ENCODE peak calls at places on chromosomes 13 and 19, in ten cellular contexts. E is Peyer's patch, J is IMR-90, A is adrenal gland, S is lower leg skin, Z is breast epithelium, G is stomach, K is upper lobe of left lung, N is heart left ventricle, F is tibial nerve. L is an unnamed sample.

GRCh38 chr13:29754486-29754806 is 96.0 kb downstream of the UBL3 start:
- DNase-seq in J (peak; percentile 61), F (no peak), E (no peak), A (no peak), K (no peak), G (no peak), S (no peak), Z (no peak), N (no peak), L (no peak)

GRCh38 chr19:48530044-48530720 is 18.5 kb upstream of the LMTK3 start:
- DNase-seq in F (no peak), J (no peak), K (no peak), E (no peak), N (no peak), Z (no peak), A (no peak), S (no peak), G (no peak), L (no peak)

GRCh38 chr19:17322854-17323253 is 11.8 kb downstream of the ANO8 start:
- DNase-seq in E (no peak), G (no peak), K (no peak), A (no peak), Z (no peak), F (no peak), N (no peak), S (no peak), J (no peak), L (no peak)

GRCh38 chr19:44745386-44745831 is 3.1 kb upstream of the BCL3 start:
- DNase-seq in S (peak; percentile 95), A (peak; percentile 50), J (peak; percentile 80), N (peak; percentile 84), K (peak; percentile 83), Z (peak; percentile 66), E (peak; percentile 83), G (peak; percentile 57), F (peak; percentile 61), L (peak; percentile 79)

GRCh38 chr13:47033216-47033615 is 136.4 kb upstream of the HTR2A start:
- DNase-seq in A (peak; percentile 59), G (no peak), F (no peak), N (no peak), Z (no peak), K (no peak), J (peak; percentile 55), E (no peak), S (no peak), L (no peak)

GRCh38 chr19:49425922-49426592 is 869 bp downstream of the GFY start:
- DNase-seq in E (no peak), K (no peak), N (no peak), S (no peak), A (no peak), F (no peak), G (no peak), J (no peak), Z (no peak), L (no peak)

GRCh38 chr13:102040812-102041211 is 361.0 kb downstream of the FGF14 start:
- DNase-seq in Z (no peak), A (no peak), K (no peak), F (no peak), N (no peak), J (no peak), E (no peak), G (no peak), S (no peak), L (no peak)

GRCh38 chr13:21079761-21080730 is 18.7 kb upstream of the LATS2 start:
- DNase-seq in F (peak; percentile 30), A (no peak), J (peak; percentile 93), K (no peak), G (no peak), N (peak; percentile 33), S (no peak), Z (no peak), E (no peak), L (peak; percentile 33)

GRCh38 chr19:18590273-18591272 is 2.0 kb downstream of the REX1BD start:
- DNase-seq in J (peak; percentile 57), G (no peak), F (peak; percentile 51), S (peak; percentile 90), A (peak; percentile 40), E (no peak), Z (no peak), N (no peak), K (no peak), L (no peak)

GRCh38 chr19:18589380-18590272 is 1.0 kb downstream of the REX1BD start:
- DNase-seq in F (peak; percentile 50), Z (peak; percentile 70), A (peak; percentile 65), K (peak; percentile 65), N (peak; percentile 56), E (peak; percentile 84), S (peak; percentile 94), J (peak; percentile 55), G (peak; percentile 74), L (no peak)

GRCh38 chr19:18587561-18587960 is 1.0 kb upstream of the REX1BD start:
- DNase-seq in S (peak; percentile 73), F (no peak), N (no peak), G (no peak), K (no peak), A (no peak), J (no peak), Z (no peak), E (no peak), L (no peak)

GRCh38 chr19:18587962-18588610 is 512 bp upstream of the REX1BD start:
- DNase-seq in F (no peak), Z (no peak), G (no peak), N (no peak), K (no peak), E (no peak), J (no peak), S (peak; percentile 73), A (no peak), L (no peak)

DNA sequence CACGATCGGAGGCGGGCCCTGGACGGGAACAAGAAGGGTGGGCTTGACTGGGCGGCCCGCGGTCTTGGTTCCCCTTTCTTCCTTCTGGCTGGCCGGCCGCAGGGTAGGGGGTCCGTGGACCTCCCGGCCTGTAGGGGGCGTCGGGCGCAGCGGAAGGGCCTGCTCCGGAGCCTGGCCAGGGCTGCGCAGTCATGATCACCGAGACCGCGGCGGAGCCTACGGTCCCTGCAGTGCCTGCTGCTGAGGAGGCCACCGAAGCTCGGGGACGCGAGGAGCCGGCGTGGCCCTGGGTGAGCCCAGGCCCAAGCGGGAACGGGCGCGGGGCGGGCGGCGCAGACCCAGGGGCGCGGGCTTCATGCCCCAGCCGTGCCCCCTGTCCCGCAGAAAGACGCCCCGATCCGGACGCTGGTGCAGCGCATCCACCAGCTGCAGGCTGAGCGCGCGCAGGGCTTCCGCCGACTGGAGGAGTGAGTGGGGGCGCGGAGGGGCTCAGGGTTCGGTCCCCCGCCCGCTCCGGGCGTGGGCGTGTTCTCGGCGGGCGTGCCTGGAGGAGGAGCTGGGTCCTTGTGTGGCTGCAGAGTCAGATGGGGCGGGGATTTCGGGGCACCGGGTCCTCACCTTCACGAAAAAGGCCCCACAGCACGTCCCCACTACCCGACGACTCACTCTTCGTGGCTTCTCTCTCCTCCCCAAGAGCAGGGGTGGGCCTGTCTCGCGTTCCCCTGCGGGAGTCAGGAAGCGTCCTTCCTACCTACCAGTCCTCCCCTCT is at the start of gene REX1BD:
- DNase-seq in A (peak; percentile 78), N (peak; percentile 87), F (peak; percentile 72), J (peak; percentile 68), K (peak; percentile 82), Z (peak; percentile 73), G (peak; percentile 80), E (peak; percentile 90), S (peak; percentile 97), L (peak; percentile 78)
- TF ChIP-seq POLR2A in A (peak; percentile 38), N (no peak), F (peak; percentile 8), J (peak; percentile 12), K (no peak), Z (no peak), G (no peak), E (peak; percentile 37), S (no peak), L (peak; percentile 79)

GRCh38 chr19:38045554-38046253 is 138.7 kb downstream of the SIPA1L3 start:
- DNase-seq in N (no peak), F (no peak), S (no peak), G (no peak), A (no peak), J (no peak), K (no peak), Z (no peak), E (no peak), L (no peak)
- TF ChIP-seq POLR2A in N (no peak), F (no peak), S (no peak), G (no peak), A (no peak), J (no peak), K (no peak), Z (no peak), E (no peak), L (no peak)

GRCh38 chr19:18362934-18363542 is 22.6 kb downstream of the PGPEP1 start:
- DNase-seq in S (no peak), A (no peak), K (no peak), J (no peak), E (no peak), F (no peak), N (no peak), G (no peak), Z (no peak), L (no peak)

GRCh38 chr19:18361646-18362045 is 21.2 kb downstream of the PGPEP1 start:
- DNase-seq in F (no peak), K (no peak), Z (no peak), J (peak; percentile 37), E (no peak), G (no peak), A (no peak), N (no peak), S (no peak), L (no peak)

GRCh38 chr19:18363787-18364186 is 22.2 kb upstream of the GDF15 start:
- DNase-seq in A (no peak), G (no peak), J (no peak), S (no peak), F (no peak), Z (no peak), E (no peak), K (no peak), N (no peak), L (no peak)

GRCh38 chr19:18366027-18366435 is 19.9 kb upstream of the GDF15 start:
- DNase-seq in A (no peak), K (peak; percentile 34), Z (no peak), F (no peak), S (no peak), J (no peak), E (no peak), G (no peak), N (no peak), L (no peak)

DNA sequence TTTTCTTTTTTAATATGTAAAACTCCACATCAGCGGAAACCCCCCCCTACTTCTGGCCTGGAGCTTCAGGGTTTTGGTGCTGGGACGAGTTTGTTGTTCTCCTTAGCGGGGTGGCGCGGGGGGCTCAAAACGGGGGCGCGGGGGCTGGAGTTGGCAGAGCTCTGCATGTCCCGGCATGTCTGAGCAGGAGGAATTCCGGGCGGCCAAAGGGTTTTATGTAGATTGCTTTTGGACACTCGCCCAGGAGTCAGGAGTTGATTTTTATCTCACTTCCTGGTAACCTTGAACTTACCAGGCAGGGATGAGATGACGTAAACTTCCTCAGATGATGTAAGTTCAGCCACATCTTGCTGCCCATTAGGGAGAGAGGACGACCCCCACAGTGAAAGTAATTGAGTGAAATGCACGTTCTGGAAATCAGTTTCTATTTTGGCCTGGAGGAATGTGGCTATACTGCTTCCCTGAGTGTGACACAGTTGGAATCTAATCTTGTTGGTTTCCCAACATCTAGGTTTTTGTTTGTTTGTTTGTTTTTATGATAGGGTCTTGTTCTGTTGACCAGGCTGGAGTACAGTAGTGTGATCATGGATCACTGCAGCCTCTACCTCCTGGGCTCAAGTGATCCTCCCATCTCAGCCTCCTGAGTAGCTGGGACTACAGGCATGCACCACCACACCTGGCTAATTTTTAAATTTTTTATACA is 21.0 kb upstream of the GDF15 start:
- DNase-seq in E (peak; percentile 72), Z (peak; percentile 81), F (peak; percentile 75), K (peak; percentile 93), G (peak; percentile 92), N (peak; percentile 85), A (peak; percentile 90), S (peak; percentile 92), J (peak; percentile 100), L (peak; percentile 83)
- TF ChIP-seq POLR2A in E (no peak), Z (no peak), F (no peak), K (no peak), G (no peak), N (no peak), A (no peak), S (no peak), J (peak; percentile 23), L (no peak)

DNA sequence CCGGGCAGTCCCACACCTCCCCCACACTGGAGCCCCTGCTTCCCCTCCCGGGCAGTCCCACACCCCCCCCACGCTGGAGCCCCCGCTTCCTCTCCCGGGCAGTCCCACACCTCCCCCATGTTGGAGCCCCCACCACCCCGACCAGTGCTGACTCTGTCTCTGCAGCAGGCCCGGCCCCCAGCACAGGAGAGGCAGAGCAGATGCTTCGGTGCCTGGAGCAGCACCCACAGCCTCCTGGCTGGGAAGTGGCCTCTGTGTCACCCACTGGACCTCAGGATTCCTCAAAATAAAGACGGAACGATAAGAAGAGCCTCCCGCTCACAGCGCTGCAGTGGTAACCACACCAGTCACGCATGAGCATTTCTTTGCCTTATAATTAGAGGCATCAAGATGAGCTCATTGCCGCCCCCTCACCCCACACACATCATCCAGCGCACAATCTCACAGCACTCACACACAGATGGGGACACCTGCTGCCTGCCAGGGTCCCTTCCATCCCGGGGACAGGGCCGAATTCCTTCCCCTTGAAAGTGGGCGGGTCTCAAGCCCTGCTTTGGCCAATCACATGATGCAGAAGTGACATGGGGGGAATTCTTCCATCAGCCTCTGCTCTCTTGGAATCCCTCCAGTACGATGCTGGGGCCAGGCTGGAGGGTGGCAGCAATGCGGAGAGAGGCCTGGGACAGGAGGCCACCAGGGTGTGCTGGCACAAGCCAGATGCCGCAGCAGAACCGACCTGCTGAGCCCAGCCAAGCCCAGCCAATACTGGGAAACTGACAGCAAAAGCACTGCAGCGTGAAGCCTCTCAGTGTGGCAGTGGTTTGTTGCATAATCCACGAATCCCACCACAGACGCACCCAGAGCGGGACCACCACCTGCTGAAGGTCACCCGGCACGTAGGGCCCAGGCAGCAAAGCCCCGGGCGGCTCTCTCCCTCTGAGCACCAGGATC is 16.1 kb downstream of the PIP5K1C start:
- DNase-seq in N (no peak), E (no peak), G (no peak), S (no peak), A (no peak), J (peak; percentile 31), K (no peak), F (no peak), Z (no peak), L (no peak)
- TF ChIP-seq POLR2A in N (no peak), E (no peak), G (no peak), S (no peak), A (no peak), J (no peak), K (no peak), F (no peak), Z (no peak), L (no peak)

L was measured in H54.